ENCODE peak calls at places on chromosomes 11 and 22, in five cellular contexts. One of them, this sample, is unnamed.

GRCh38 chr22:20524004-20524481 is 16.6 kb downstream of the MED15 start:
- DNase-seq in neural progenitor cell: no peak
- DNase-seq in MM.1S: no peak
- DNase-seq in OCI-LY7: peak
- DNase-seq in GM23338: no peak
- DNase-seq in this sample: peak

GRCh38 chr11:111502611-111503010 is 9.6 kb downstream of the BTG4 start:
- DNase-seq in neural progenitor cell: no peak
- DNase-seq in GM23338: no peak
- DNase-seq in OCI-LY7: no peak
- DNase-seq in MM.1S: no peak
- DNase-seq in this sample: no peak

GRCh38 chr11:63683133-63683991 is 2.1 kb downstream of the RTN3 start:
- DNase-seq in MM.1S: no peak
- DNase-seq in OCI-LY7: no peak
- DNase-seq in neural progenitor cell: no peak
- DNase-seq in GM23338: no peak
- DNase-seq in this sample: peak

GRCh38 chr11:113721462-113722066 is 15.5 kb upstream of the TMPRSS5 start:
- DNase-seq in MM.1S: no peak
- DNase-seq in GM23338: no peak
- DNase-seq in OCI-LY7: no peak
- DNase-seq in neural progenitor cell: no peak
- DNase-seq in this sample: no peak

GRCh38 chr22:22598144-22598543 is 39.1 kb upstream of the PRAME start:
- DNase-seq in GM23338: no peak
- DNase-seq in MM.1S: no peak
- DNase-seq in OCI-LY7: no peak
- DNase-seq in neural progenitor cell: no peak
- DNase-seq in this sample: no peak

GRCh38 chr22:28032896-28033295 is 113.8 kb upstream of the PITPNB start:
- DNase-seq in OCI-LY7: no peak
- DNase-seq in neural progenitor cell: no peak
- DNase-seq in GM23338: no peak
- DNase-seq in MM.1S: no peak
- DNase-seq in this sample: no peak

GRCh38 chr11:75330279-75330678 is 21.2 kb downstream of the ARRB1 start:
- DNase-seq in OCI-LY7: no peak
- DNase-seq in GM23338: no peak
- DNase-seq in neural progenitor cell: no peak
- DNase-seq in MM.1S: no peak
- DNase-seq in this sample: no peak

GRCh38 chr22:17077255-17077654 is 7.5 kb upstream of the IL17RA start:
- DNase-seq in MM.1S: no peak
- DNase-seq in OCI-LY7: no peak
- DNase-seq in GM23338: no peak
- DNase-seq in neural progenitor cell: no peak
- DNase-seq in this sample: peak

GRCh38 chr22:46681010-46681409 is 57.0 kb downstream of the CERK start:
- DNase-seq in GM23338: peak
- DNase-seq in MM.1S: no peak
- DNase-seq in OCI-LY7: peak
- DNase-seq in neural progenitor cell: no peak
- DNase-seq in this sample: no peak

GRCh38 chr11:57310630-57311086 is 14.1 kb downstream of the TNKS1BP1 start:
- DNase-seq in GM23338: no peak
- DNase-seq in MM.1S: no peak
- DNase-seq in OCI-LY7: no peak
- DNase-seq in neural progenitor cell: no peak
- DNase-seq in this sample: no peak

GRCh38 chr11:116882386-116882785 is 45.0 kb upstream of the APOA1 start:
- DNase-seq in OCI-LY7: no peak
- DNase-seq in MM.1S: peak
- DNase-seq in GM23338: no peak
- DNase-seq in neural progenitor cell: no peak
- DNase-seq in this sample: peak

GRCh38 chr11:133906746-133907145 is 50.0 kb downstream of the IGSF9B start:
- DNase-seq in neural progenitor cell: no peak
- DNase-seq in GM23338: no peak
- DNase-seq in OCI-LY7: no peak
- DNase-seq in MM.1S: no peak
- DNase-seq in this sample: no peak

GRCh38 chr11:46920709-46921108 is 2.4 kb upstream of the LRP4 start:
- DNase-seq in OCI-LY7: no peak
- DNase-seq in GM23338: no peak
- DNase-seq in neural progenitor cell: no peak
- DNase-seq in MM.1S: no peak
- DNase-seq in this sample: peak

GRCh38 chr11:122137081-122137793 is 21.2 kb upstream of the BLID start:
- DNase-seq in OCI-LY7: no peak
- DNase-seq in MM.1S: no peak
- DNase-seq in neural progenitor cell: no peak
- DNase-seq in GM23338: no peak
- DNase-seq in this sample: peak

GRCh38 chr11:130636672-130637463 is 188.4 kb downstream of the ADAMTS15 start:
- DNase-seq in MM.1S: no peak
- DNase-seq in neural progenitor cell: no peak
- DNase-seq in OCI-LY7: no peak
- DNase-seq in GM23338: no peak
- DNase-seq in this sample: peak

GRCh38 chr11:96318399-96318798 is 24.6 kb downstream of the MAML2 start:
- DNase-seq in MM.1S: no peak
- DNase-seq in GM23338: no peak
- DNase-seq in neural progenitor cell: no peak
- DNase-seq in OCI-LY7: no peak
- DNase-seq in this sample: no peak

GRCh38 chr22:19779685-19780268 is 19.2 kb downstream of the TBX1 start:
- DNase-seq in GM23338: no peak
- DNase-seq in MM.1S: no peak
- DNase-seq in neural progenitor cell: peak
- DNase-seq in OCI-LY7: no peak
- DNase-seq in this sample: no peak

GRCh38 chr11:17779861-17780594 is 45.4 kb downstream of the KCNC1 start:
- DNase-seq in MM.1S: no peak
- DNase-seq in GM23338: no peak
- DNase-seq in neural progenitor cell: no peak
- DNase-seq in OCI-LY7: no peak
- DNase-seq in this sample: peak

GRCh38 chr11:133821776-133822175 is 23.5 kb downstream of the SPATA19 start:
- DNase-seq in neural progenitor cell: peak
- DNase-seq in OCI-LY7: peak
- DNase-seq in MM.1S: peak
- DNase-seq in GM23338: peak
- DNase-seq in this sample: peak

GRCh38 chr11:64713031-64713780 is 9.8 kb downstream of the NRXN2 start:
- DNase-seq in OCI-LY7: no peak
- DNase-seq in neural progenitor cell: peak
- DNase-seq in GM23338: peak
- DNase-seq in MM.1S: peak
- DNase-seq in this sample: no peak

GRCh38 chr22:20899827-20900423 is 17.3 kb upstream of the CRKL start:
- DNase-seq in neural progenitor cell: no peak
- DNase-seq in OCI-LY7: no peak
- DNase-seq in MM.1S: no peak
- DNase-seq in GM23338: no peak
- DNase-seq in this sample: no peak

GRCh38 chr11:122524532-122524882 is 131.0 kb upstream of the UBASH3B start:
- DNase-seq in GM23338: peak
- DNase-seq in MM.1S: no peak
- DNase-seq in OCI-LY7: no peak
- DNase-seq in neural progenitor cell: peak
- DNase-seq in this sample: no peak

GRCh38 chr22:50599816-50600454 is 658 bp upstream of the MAPK8IP2 start:
- DNase-seq in neural progenitor cell: peak
- DNase-seq in OCI-LY7: no peak
- DNase-seq in MM.1S: peak
- DNase-seq in GM23338: peak
- DNase-seq in this sample: peak

GRCh38 chr22:39142088-39142667 is 10.3 kb downstream of the CBX7 start:
- DNase-seq in OCI-LY7: no peak
- DNase-seq in GM23338: no peak
- DNase-seq in neural progenitor cell: no peak
- DNase-seq in MM.1S: no peak
- DNase-seq in this sample: no peak

GRCh38 chr11:112364962-112365481 is 104.4 kb upstream of the PLET1 start:
- DNase-seq in neural progenitor cell: no peak
- DNase-seq in MM.1S: no peak
- DNase-seq in OCI-LY7: no peak
- DNase-seq in GM23338: no peak
- DNase-seq in this sample: peak

GRCh38 chr22:26673485-26673884 is 16.1 kb downstream of the MIAT start:
- DNase-seq in GM23338: no peak
- DNase-seq in MM.1S: no peak
- DNase-seq in OCI-LY7: no peak
- DNase-seq in neural progenitor cell: no peak
- DNase-seq in this sample: peak

DNA sequence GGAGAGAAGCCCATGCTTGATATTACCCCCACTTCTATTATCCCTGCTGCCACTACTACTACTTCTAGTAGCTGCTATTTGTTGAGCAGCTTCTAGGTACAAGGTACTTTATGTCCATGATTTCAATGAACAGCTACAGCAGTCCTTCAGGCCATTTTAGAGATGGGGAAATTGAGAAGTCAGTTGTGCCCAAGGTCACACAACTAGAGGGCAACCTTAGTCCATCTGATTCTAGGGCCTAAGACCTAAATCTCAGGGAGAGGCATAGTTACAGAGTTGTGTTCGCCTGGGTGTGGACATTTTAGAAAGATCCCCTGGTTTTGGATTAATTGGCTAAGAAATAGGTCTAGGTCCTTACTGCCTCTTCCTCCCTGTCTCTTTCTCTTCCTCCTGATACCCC is 52.3 kb downstream of the MICAL2 start:
- DNase-seq in OCI-LY7: no peak
- DNase-seq in GM23338: no peak
- DNase-seq in MM.1S: no peak
- DNase-seq in neural progenitor cell: no peak
- DNase-seq in this sample: no peak
- H3K4me2 ChIP-seq in OCI-LY7: no peak
- H3K4me2 ChIP-seq in GM23338: no peak
- H3K4me2 ChIP-seq in MM.1S: no peak
- H3K4me2 ChIP-seq in neural progenitor cell: no peak
- H3K4me2 ChIP-seq in this sample: peak

GRCh38 chr11:83152245-83152644 is 4.7 kb upstream of the PCF11 start:
- DNase-seq in neural progenitor cell: no peak
- DNase-seq in MM.1S: no peak
- DNase-seq in GM23338: no peak
- DNase-seq in OCI-LY7: no peak
- DNase-seq in this sample: no peak
- TF ChIP-seq EZH2phosphoT487 in neural progenitor cell: no peak
- TF ChIP-seq EZH2phosphoT487 in MM.1S: no peak
- TF ChIP-seq EZH2phosphoT487 in GM23338: no peak
- TF ChIP-seq EZH2phosphoT487 in OCI-LY7: no peak
- TF ChIP-seq EZH2phosphoT487 in this sample: no peak

GRCh38 chr11:101864098-101864497 is 50.7 kb upstream of the CEP126 start:
- DNase-seq in OCI-LY7: no peak
- DNase-seq in neural progenitor cell: no peak
- DNase-seq in GM23338: no peak
- DNase-seq in MM.1S: no peak
- DNase-seq in this sample: no peak

GRCh38 chr11:101862410-101863233 is 52.2 kb upstream of the CEP126 start:
- DNase-seq in MM.1S: no peak
- DNase-seq in GM23338: peak
- DNase-seq in neural progenitor cell: peak
- DNase-seq in OCI-LY7: peak
- DNase-seq in this sample: peak

GRCh38 chr11:101863361-101863760 is 51.4 kb upstream of the CEP126 start:
- DNase-seq in GM23338: no peak
- DNase-seq in neural progenitor cell: no peak
- DNase-seq in MM.1S: no peak
- DNase-seq in OCI-LY7: no peak
- DNase-seq in this sample: peak

DNA sequence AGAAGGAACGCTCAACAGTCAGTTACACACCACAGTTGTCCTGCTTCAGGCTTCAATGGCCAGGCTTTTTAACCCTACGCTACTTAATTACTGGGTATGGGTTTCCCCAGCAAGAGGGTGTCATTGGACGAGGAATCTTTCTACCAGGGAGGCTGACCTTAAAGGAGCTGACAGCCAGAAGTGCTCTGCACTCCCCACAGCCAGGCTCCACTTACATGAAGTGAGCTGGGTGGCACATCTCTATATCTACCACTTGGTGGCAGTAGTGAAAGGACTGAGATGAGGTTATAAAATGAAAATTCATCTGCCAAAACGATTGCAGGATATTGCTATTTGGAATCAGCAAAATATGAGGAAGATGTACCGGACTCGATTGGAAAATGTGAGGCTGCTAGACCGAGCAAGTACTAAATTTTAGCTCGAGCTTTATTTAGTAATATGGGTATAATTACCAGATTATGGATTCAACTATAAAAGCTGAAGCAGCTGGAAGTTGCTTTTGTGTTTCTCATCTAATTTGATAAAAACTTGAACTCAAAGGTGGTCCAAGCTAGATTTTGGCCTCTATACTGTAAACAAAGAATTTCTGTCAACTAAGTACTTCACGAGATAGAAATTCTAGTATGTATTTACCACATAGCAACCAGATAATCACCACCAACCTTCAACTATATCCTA is 54.0 kb upstream of the CEP126 start:
- DNase-seq in GM23338: peak
- DNase-seq in MM.1S: peak
- DNase-seq in OCI-LY7: peak
- DNase-seq in neural progenitor cell: peak
- DNase-seq in this sample: peak
- TF ChIP-seq CTCF in GM23338: peak
- TF ChIP-seq CTCF in MM.1S: peak
- TF ChIP-seq CTCF in OCI-LY7: peak
- TF ChIP-seq CTCF in neural progenitor cell: peak
- TF ChIP-seq CTCF in this sample: peak

DNA sequence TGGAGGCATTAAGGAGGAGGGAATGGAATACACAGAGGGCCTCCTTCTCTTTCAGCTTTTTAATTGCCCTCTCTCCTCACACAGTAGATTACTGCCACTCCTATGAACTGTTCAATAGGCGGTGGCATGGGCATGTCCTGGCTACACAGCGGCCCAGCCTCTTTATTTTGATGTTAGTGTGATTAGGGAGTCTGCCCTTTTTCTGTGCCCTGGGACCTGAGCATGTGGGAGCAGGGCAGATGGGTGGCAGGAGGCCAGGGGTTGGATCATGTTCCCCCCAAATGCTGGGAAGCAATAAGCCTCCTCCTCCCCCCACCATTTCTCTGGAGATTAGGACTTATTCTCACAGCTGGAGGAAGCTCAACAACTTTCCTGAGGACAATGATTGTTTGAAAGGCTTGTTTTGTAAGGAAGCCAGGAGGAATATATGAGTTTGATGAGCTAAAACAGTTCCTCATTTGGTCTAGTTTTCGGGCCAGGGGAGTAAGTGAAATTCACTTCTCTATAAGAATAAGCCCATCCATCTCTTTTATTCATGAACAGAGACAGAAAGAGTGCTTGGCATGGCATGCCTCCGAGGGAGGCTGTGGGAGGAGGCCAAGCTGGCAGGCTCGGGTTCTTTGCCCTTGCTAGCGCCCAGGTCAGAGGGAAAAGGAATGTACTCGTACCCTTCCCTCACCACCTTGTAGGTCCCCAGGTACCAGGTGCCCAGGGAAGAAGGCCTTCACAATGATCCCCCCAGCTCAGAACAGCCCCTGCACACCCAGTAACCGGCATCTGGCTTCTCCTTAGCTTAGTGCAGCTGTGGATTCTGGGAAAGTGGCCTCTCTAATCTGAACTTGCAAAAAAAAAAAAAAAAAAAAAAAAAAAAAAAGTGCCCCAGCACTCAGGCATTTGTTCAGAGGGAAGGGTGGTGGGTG is 1.0 kb downstream of the HEPN1 start:
- DNase-seq in GM23338: no peak
- DNase-seq in OCI-LY7: no peak
- DNase-seq in neural progenitor cell: no peak
- DNase-seq in MM.1S: no peak
- DNase-seq in this sample: no peak
- H3K4me2 ChIP-seq in GM23338: peak
- H3K4me2 ChIP-seq in OCI-LY7: no peak
- H3K4me2 ChIP-seq in neural progenitor cell: peak
- H3K4me2 ChIP-seq in MM.1S: no peak
- H3K4me2 ChIP-seq in this sample: no peak